ENCODE peak calls at places on chromosomes 2 and 18, in seven cellular contexts. O, D, R, B, E, K and N are unnamed samples.

GRCh38 chr18:35406666-35407065 is 29.5 kb upstream of the ZNF396 start:
- DNase-seq in K (no peak), E (no peak), D (peak; percentile 67), O (no peak), B (no peak), R (no peak), N (no peak)

GRCh38 chr18:41532344-41533086 is 422.5 kb upstream of the PIK3C3 start:
- DNase-seq in O (no peak), D (no peak), K (no peak), B (no peak), E (no peak), R (no peak), N (no peak)

GRCh38 chr2:36329251-36329650 is 26.3 kb upstream of the CRIM1 start:
- DNase-seq in E (no peak), O (no peak), K (no peak), D (no peak), B (no peak), R (no peak), N (no peak)

GRCh38 chr2:176554107-176555048 is 285.1 kb downstream of the MTX2 start:
- DNase-seq in O (peak; percentile 8), R (peak; percentile 83), K (peak; percentile 25), D (peak; percentile 69), B (peak; percentile 34), E (no peak), N (peak; percentile 21)

GRCh38 chr18:36354989-36355388 is 57.5 kb downstream of the FHOD3 start:
- DNase-seq in D (no peak), E (no peak), B (no peak), K (no peak), R (no peak), O (no peak), N (no peak)

GRCh38 chr18:33556846-33557245 is 21.2 kb upstream of the ASXL3 start:
- DNase-seq in R (no peak), O (no peak), D (no peak), E (no peak), B (no peak), K (no peak), N (no peak)

GRCh38 chr18:9612215-9612830 is 2.0 kb downstream of the PPP4R1 start:
- DNase-seq in D (peak; percentile 52), O (no peak), E (no peak), K (no peak), R (peak; percentile 66), B (peak; percentile 66), N (no peak)

GRCh38 chr2:158004131-158004530 is 97.5 kb upstream of the UPP2 start:
- DNase-seq in D (no peak), R (no peak), O (no peak), K (no peak), E (no peak), B (no peak), N (no peak)

GRCh38 chr2:220163486-220163885 is 536.1 kb downstream of the SLC4A3 start:
- DNase-seq in K (no peak), E (no peak), R (no peak), O (no peak), D (no peak), B (no peak), N (no peak)

GRCh38 chr2:6812857-6813530 is 52.7 kb downstream of the CMPK2 start:
- DNase-seq in O (no peak), D (no peak), B (no peak), E (no peak), R (no peak), K (no peak), N (no peak)

GRCh38 chr2:203453858-203454451 is 81.1 kb downstream of the RAPH1 start:
- DNase-seq in R (peak; percentile 52), K (no peak), O (peak; percentile 4), E (no peak), D (peak; percentile 58), B (peak; percentile 61), N (no peak)

GRCh38 chr2:164934790-164935466 is 20.4 kb downstream of the SLC38A11 start:
- DNase-seq in D (no peak), E (no peak), O (no peak), R (no peak), B (peak; percentile 63), K (no peak), N (no peak)

GRCh38 chr2:152609174-152609573 is 108.1 kb downstream of the PRPF40A start:
- DNase-seq in O (no peak), B (no peak), R (no peak), D (no peak), K (no peak), E (no peak), N (no peak)

GRCh38 chr2:156319811-156320490 is 12.6 kb downstream of the NR4A2 start:
- DNase-seq in R (peak; percentile 20), B (no peak), E (no peak), O (no peak), D (peak; percentile 77), K (no peak), N (no peak)

GRCh38 chr18:76486029-76486428 is 9.0 kb downstream of the ZNF516 start:
- DNase-seq in O (no peak), E (no peak), R (no peak), D (no peak), K (no peak), B (no peak), N (no peak)

GRCh38 chr2:204900910-204901309 is 355.6 kb downstream of the PARD3B start:
- DNase-seq in O (no peak), D (no peak), E (no peak), R (no peak), B (peak; percentile 55), K (no peak), N (no peak)

GRCh38 chr2:127932199-127932877 is 46.6 kb upstream of the AMMECR1L start:
- DNase-seq in R (no peak), K (no peak), D (no peak), O (no peak), E (no peak), B (no peak), N (no peak)

GRCh38 chr2:16187517-16187887 is 247.2 kb downstream of the MYCN start:
- DNase-seq in O (no peak), R (no peak), D (no peak), K (no peak), E (no peak), B (peak; percentile 9), N (no peak)

GRCh38 chr2:63738019-63738418 is 103.7 kb upstream of the UGP2 start:
- DNase-seq in K (no peak), O (no peak), E (no peak), B (no peak), R (no peak), D (no peak), N (no peak)

GRCh38 chr2:216345846-216346245 is 26.4 kb downstream of the MARCHF4 start:
- DNase-seq in K (no peak), O (no peak), B (no peak), R (no peak), E (no peak), D (no peak), N (no peak)

GRCh38 chr2:65436169-65436824 is 3.9 kb upstream of the SPRED2 start:
- DNase-seq in O (no peak), D (peak; percentile 93), B (peak; percentile 89), K (peak; percentile 36), E (no peak), R (peak; percentile 87), N (peak; percentile 41)

GRCh38 chr2:241445426-241445825 is 63.0 kb downstream of the STK25 start:
- DNase-seq in B (no peak), O (no peak), K (no peak), E (no peak), R (no peak), D (no peak), N (no peak)

GRCh38 chr2:174495365-174496012 is 8.7 kb upstream of the GPR155 start:
- DNase-seq in K (no peak), O (no peak), B (no peak), R (no peak), E (no peak), D (no peak), N (no peak)

GRCh38 chr18:69387181-69387580 is 13.5 kb upstream of the DOK6 start:
- DNase-seq in O (no peak), R (no peak), E (no peak), D (no peak), B (no peak), K (no peak), N (no peak)

DNA sequence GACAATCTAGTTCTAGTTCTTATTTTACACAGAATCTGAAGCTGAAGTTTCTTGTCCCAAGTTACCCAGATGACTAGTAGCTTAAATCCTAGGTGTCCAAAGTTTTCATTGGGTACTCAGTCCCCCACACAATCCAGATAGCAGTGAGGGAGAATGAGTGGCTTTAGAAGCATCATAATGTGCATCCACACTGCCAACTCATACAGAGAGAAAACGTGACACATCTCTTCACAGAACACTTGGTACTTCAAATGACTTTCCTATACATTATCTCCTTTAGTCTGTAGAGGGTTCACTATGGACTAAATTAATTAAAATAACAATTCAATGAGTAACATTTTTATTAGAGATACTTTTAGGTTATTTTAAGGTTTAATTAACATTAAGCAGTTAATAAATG is 45.2 kb downstream of the STRADB start:
- DNase-seq in D (no peak), B (no peak), R (no peak), O (no peak), K (no peak), E (no peak), N (no peak)
- TF ChIP-seq TAF1 in D (no peak), B (no peak), R (no peak), O (no peak), K (no peak), E (no peak), N (no peak)

DNA sequence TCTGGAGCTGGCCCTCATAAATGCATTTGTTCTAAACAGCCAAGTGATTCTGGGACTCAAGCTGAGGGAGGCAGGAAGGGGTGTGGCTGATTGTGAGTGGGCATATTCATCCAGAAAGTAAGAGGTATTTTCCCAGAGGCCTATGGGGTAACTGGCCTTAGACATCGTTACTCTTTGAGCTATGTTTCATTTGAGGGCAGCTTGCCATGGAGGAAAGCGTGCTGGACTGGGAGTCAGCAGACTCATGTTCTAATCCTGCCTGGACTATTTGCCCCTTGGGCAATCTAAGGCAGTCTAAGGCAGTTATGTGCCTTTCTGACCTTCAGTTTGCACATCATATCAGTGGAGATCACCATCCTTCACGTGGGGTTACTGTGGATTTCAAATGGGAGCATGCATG is 93.5 kb upstream of the SLC14A2 start:
- DNase-seq in O (no peak), E (no peak), B (no peak), D (no peak), R (no peak), K (no peak), N (no peak)
- TF ChIP-seq POLR2AphosphoS5 in O (no peak), E (no peak), B (no peak), D (no peak), R (no peak), K (no peak), N (no peak)

GRCh38 chr18:75070625-75071483 is 138.1 kb downstream of the PTGR3 start:
- DNase-seq in B (peak; percentile 74), K (peak; percentile 44), R (no peak), E (no peak), O (peak; percentile 37), D (peak; percentile 16), N (peak; percentile 52)
- TF ChIP-seq TAF1 in B (no peak), K (no peak), R (no peak), E (no peak), O (no peak), D (no peak), N (no peak)

DNA sequence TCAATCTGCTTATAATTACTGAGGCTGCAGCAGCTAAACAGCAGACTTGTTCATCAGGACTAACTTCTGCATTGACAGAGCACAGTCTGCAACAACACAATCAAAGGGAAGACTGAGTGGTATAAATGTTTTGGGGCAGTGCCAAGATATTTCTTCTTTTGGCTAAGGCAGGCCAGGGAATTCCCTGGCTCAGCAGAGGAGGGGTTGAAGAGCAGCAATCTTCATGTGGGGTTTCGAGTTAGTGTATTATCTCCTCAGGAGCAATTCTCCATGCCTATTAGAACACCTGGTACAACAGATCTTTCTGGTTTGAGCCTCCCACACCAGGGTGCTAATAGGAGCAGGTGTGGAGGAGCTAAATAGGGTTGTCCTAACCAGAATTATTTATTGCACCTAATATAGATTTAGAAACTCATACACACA is 103.0 kb upstream of the STK17B start:
- DNase-seq in D (no peak), R (no peak), O (no peak), K (no peak), E (no peak), B (no peak), N (no peak)
- TF ChIP-seq POLR2AphosphoS5 in D (no peak), R (no peak), O (no peak), K (no peak), E (no peak), B (no peak), N (no peak)